ENCODE peak calls at places on chromosomes 2 and 18, in four cellular contexts. J, E, A and U are unnamed samples.

GRCh38 chr2:118851650-118852049 is 4.2 kb upstream of the EN1 start:
- DNase-seq in J (no peak), E (no peak), A (no peak), U (no peak)

GRCh38 chr2:133667085-133667484 is 98.8 kb upstream of the NCKAP5 start:
- DNase-seq in J (no peak), E (no peak), A (no peak), U (no peak)

GRCh38 chr2:155689791-155690190 is 642.7 kb downstream of the NR4A2 start:
- DNase-seq in J (no peak), E (no peak), A (no peak), U (no peak)

GRCh38 chr2:137228566-137228965 is 463.2 kb downstream of the THSD7B start:
- DNase-seq in J (no peak), E (no peak), A (no peak), U (no peak)

GRCh38 chr2:28993211-28993960 is 12.3 kb downstream of the TOGARAM2 start:
- DNase-seq in J (no peak), E (no peak), A (no peak), U (no peak)

GRCh38 chr18:40407913-40408312 is 1547.1 kb upstream of the PIK3C3 start:
- DNase-seq in J (no peak), E (no peak), A (no peak), U (no peak)

GRCh38 chr18:58900015-58900649 is 35.5 kb downstream of the ZNF532 start:
- DNase-seq in J (no peak), E (no peak), A (no peak), U (no peak)

GRCh38 chr2:136327162-136327852 is 209.4 kb upstream of the CXCR4 start:
- DNase-seq in J (no peak), E (peak), A (peak), U (no peak)

GRCh38 chr2:26299488-26300092 is 46.4 kb upstream of the SELENOI start:
- DNase-seq in J (peak), E (no peak), A (peak), U (no peak)

GRCh38 chr2:131064589-131065232 is 28.5 kb downstream of the FAM168B start:
- DNase-seq in J (no peak), E (no peak), A (no peak), U (no peak)

GRCh38 chr2:131058905-131059304 is 34.4 kb downstream of the FAM168B start:
- DNase-seq in J (no peak), E (no peak), A (no peak), U (no peak)

GRCh38 chr2:131058214-131058613 is 35.0 kb downstream of the FAM168B start:
- DNase-seq in J (no peak), E (no peak), A (no peak), U (no peak)

GRCh38 chr2:131063501-131064283 is 29.6 kb downstream of the FAM168B start:
- DNase-seq in J (no peak), E (no peak), A (no peak), U (no peak)

GRCh38 chr2:131062066-131062465 is 31.2 kb downstream of the FAM168B start:
- DNase-seq in J (no peak), E (no peak), A (no peak), U (no peak)
- TF ChIP-seq NR2C2 in J (no peak), E (no peak), A (no peak), U (no peak)

DNA sequence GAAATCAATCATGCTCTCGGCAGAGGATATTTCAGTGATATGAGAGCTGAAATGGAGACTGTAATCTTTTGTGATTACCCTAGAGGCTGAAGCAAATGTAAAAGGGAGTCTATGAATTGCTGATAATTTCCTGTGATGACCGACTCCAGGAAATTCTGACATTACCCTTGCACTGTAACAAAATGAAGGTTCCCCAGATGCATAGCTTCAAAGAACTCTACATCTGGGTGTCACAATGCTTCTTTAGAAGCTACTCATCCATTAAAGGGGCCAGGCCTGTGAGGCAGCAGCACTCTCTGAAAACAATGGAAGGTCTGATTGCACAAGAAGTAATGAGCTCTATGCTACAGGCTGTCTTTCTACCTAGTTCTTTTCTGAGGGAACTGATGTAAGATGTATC is 268.3 kb upstream of the SESTD1 start:
- DNase-seq in J (peak), E (no peak), A (no peak), U (no peak)
- TF ChIP-seq ATF2 in J (no peak), E (no peak), A (no peak), U (no peak)

GRCh38 chr2:85309699-85310321 is 18.0 kb downstream of the TGOLN2 start:
- DNase-seq in J (no peak), E (no peak), A (no peak), U (no peak)

GRCh38 chr2:85310330-85310729 is 17.5 kb downstream of the TGOLN2 start:
- DNase-seq in J (no peak), E (no peak), A (no peak), U (no peak)

GRCh38 chr2:85307527-85307897 is 20.3 kb downstream of the TGOLN2 start:
- DNase-seq in J (no peak), E (no peak), A (no peak), U (no peak)

GRCh38 chr2:85308951-85309555 is 18.7 kb downstream of the TGOLN2 start:
- DNase-seq in J (peak), E (no peak), A (no peak), U (no peak)

GRCh38 chr2:85308201-85308600 is 19.6 kb downstream of the TGOLN2 start:
- DNase-seq in J (no peak), E (no peak), A (no peak), U (no peak)
- TF ChIP-seq NR2C2 in J (no peak), E (no peak), A (no peak), U (no peak)

DNA sequence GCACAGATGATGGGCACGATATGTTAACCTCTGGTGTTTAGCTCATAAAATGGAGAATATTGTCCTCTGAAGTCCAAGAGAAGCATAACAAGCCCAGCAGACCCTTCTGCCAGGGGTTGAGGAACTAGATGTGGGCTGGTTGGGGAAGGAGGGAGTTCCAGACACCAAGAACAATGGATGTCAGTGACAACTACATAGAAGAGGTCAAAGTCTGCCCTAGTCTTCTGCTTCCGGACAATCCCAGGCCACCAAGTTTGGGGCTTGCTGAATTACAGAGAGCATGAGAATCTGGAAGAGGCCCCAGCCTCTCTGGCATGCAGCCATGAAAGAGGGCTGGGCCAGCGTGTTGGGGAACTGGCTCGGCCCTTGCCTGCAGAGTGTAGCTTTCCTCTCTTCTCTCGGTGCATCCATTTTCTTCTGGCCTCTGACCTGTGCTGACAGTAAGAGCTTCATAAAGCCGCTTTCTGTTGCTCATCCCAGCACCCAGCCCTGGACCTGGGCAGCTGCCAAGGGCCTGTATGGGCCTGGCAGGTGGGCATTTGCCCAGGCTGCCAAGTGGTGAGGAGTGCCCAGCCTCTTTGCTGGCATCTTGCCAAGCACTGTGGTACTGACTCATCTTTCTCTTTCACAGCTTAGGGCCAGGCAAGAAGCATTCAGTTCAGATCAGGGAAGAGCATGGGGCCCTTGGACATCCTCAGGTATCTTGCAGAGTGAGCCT is 14.6 kb upstream of the LAPTM4A start:
- DNase-seq in J (peak), E (no peak), A (no peak), U (no peak)
- TF ChIP-seq ATF2 in J (peak), E (no peak), A (no peak), U (no peak)